ENCODE peak calls at places on chromosomes 3 and 15, in nine cellular contexts. K, I, H, J, M, U, X, E and Y are unnamed samples.

GRCh38 chr3:146746190-146746589 is 141.0 kb upstream of the PLSCR5 start:
- DNase-seq in J (no peak), I (no peak), E (no peak), U (no peak), M (peak; percentile 88), H (peak; percentile 94), K (no peak), X (no peak), Y (no peak)

GRCh38 chr3:192011137-192011536 is 550.2 kb downstream of the PYDC2 start:
- DNase-seq in I (no peak), X (no peak), M (no peak), U (no peak), K (no peak), E (no peak), J (no peak), H (no peak), Y (no peak)

GRCh38 chr15:19987389-19988048 is 554.1 kb downstream of the GOLGA6L6 start:
- DNase-seq in J (no peak), H (no peak), K (no peak), I (peak; percentile 12), X (no peak), U (no peak), E (no peak), M (no peak), Y (peak; percentile 67)

GRCh38 chr3:14282706-14283075 is 104.1 kb downstream of the LSM3 start:
- DNase-seq in I (no peak), M (no peak), E (no peak), K (no peak), H (no peak), X (no peak), J (no peak), U (no peak), Y (no peak)

GRCh38 chr3:119627461-119627860 is 29.8 kb downstream of the PLA1A start:
- DNase-seq in X (no peak), M (no peak), U (no peak), J (no peak), E (no peak), K (no peak), I (no peak), H (no peak), Y (no peak)

GRCh38 chr15:92801774-92802464 is 98.2 kb upstream of the CHD2 start:
- DNase-seq in U (peak; percentile 65), J (peak; percentile 63), M (peak; percentile 98), X (no peak), H (no peak), E (no peak), I (no peak), K (no peak), Y (no peak)

GRCh38 chr3:189625566-189625965 is 5.6 kb upstream of the TP63 start:
- DNase-seq in K (no peak), M (no peak), J (no peak), E (no peak), I (no peak), X (no peak), U (no peak), H (no peak), Y (no peak)

GRCh38 chr3:123657578-123657977 is 72.7 kb upstream of the HACD2 start:
- DNase-seq in H (no peak), I (no peak), X (no peak), M (no peak), J (no peak), E (no peak), U (no peak), K (no peak), Y (no peak)

GRCh38 chr3:87069963-87070362 is 79.0 kb upstream of the VGLL3 start:
- DNase-seq in M (peak; percentile 90), U (no peak), X (no peak), H (peak; percentile 71), I (no peak), E (no peak), K (no peak), J (no peak), Y (no peak)

GRCh38 chr15:64774556-64775523 is 549 bp downstream of the RBPMS2 start:
- DNase-seq in I (peak; percentile 47), J (no peak), M (peak; percentile 27), U (no peak), X (peak; percentile 63), H (no peak), E (peak; percentile 12), K (no peak), Y (no peak)

GRCh38 chr3:117873236-117873635 is 1161.4 kb downstream of the IGSF11 start:
- DNase-seq in H (no peak), J (no peak), I (peak; percentile 7), U (no peak), E (no peak), X (no peak), M (no peak), K (no peak), Y (no peak)

GRCh38 chr3:9613349-9613748 is 36.0 kb upstream of the MTMR14 start:
- DNase-seq in K (no peak), M (no peak), E (no peak), J (no peak), U (no peak), I (no peak), H (no peak), X (no peak), Y (no peak)

GRCh38 chr3:38590521-38590920 is 59.0 kb downstream of the SCN5A start:
- DNase-seq in U (no peak), K (peak; percentile 18), H (no peak), I (no peak), X (no peak), J (no peak), M (no peak), E (no peak), Y (no peak)

GRCh38 chr15:93063292-93063671 is 25.7 kb downstream of the RGMA start:
- DNase-seq in I (no peak), K (no peak), J (no peak), E (no peak), X (no peak), U (no peak), M (no peak), H (no peak), Y (no peak)

GRCh38 chr15:68704496-68705021 is 116.1 kb downstream of the ANP32A start:
- DNase-seq in K (no peak), X (no peak), H (no peak), J (no peak), I (no peak), U (peak; percentile 32), M (peak; percentile 29), E (no peak), Y (no peak)

GRCh38 chr3:3200632-3201212 is 21.2 kb upstream of the CRBN start:
- DNase-seq in M (peak; percentile 60), U (no peak), J (peak; percentile 37), H (no peak), K (no peak), I (peak; percentile 80), X (peak; percentile 49), E (no peak), Y (peak; percentile 83)

GRCh38 chr15:49649987-49650386 is 29.1 kb downstream of the DTWD1 start:
- DNase-seq in J (no peak), U (no peak), H (no peak), K (no peak), M (no peak), E (no peak), X (no peak), I (no peak), Y (no peak)

GRCh38 chr3:197599089-197599765 is 43.5 kb upstream of the BDH1 start:
- DNase-seq in E (peak; percentile 59), I (no peak), H (peak; percentile 66), K (peak; percentile 81), M (peak; percentile 80), J (no peak), U (peak; percentile 88), X (peak; percentile 92), Y (peak; percentile 95)

GRCh38 chr15:97101572-97101971 is 771.1 kb downstream of the NR2F2 start:
- DNase-seq in X (no peak), M (no peak), U (no peak), J (no peak), E (no peak), H (no peak), I (no peak), K (no peak), Y (no peak)

GRCh38 chr3:128872744-128873143 is 6.7 kb upstream of the ACAD9 start:
- DNase-seq in U (no peak), J (no peak), I (no peak), X (no peak), E (no peak), M (no peak), K (no peak), H (no peak), Y (no peak)

GRCh38 chr3:41608267-41608822 is 353.6 kb downstream of the ULK4 start:
- DNase-seq in X (no peak), I (no peak), U (no peak), H (no peak), K (no peak), J (no peak), E (no peak), M (no peak), Y (no peak)